ENCODE peak calls at places on chromosomes 1 and 21, in eight cellular contexts. W, G, P, C, U, X, N and E are unnamed samples.
A peak's percentile ranks its signal among the peaks of the same experiment; 100 is the strongest.

GRCh38 chr1:6523566-6523965 is 30.7 kb downstream of the NOL9 start:
- DNase-seq in W (no peak), G (no peak), P (peak; percentile 38), C (peak; percentile 36), U (no peak), X (no peak), N (no peak), E (peak; percentile 16)

GRCh38 chr1:227845519-227845918 is 30.0 kb downstream of the PRSS38 start:
- DNase-seq in W (no peak), G (no peak), P (no peak), C (no peak), U (no peak), X (no peak), N (no peak), E (no peak)

GRCh38 chr1:203915811-203916210 is 54.4 kb downstream of the SNRPE start:
- DNase-seq in W (no peak), G (no peak), P (no peak), C (peak; percentile 73), U (peak; percentile 77), X (peak; percentile 16), N (no peak), E (no peak)

GRCh38 chr1:85649591-85649990 is 58.6 kb downstream of the ZNHIT6 start:
- DNase-seq in W (no peak), G (no peak), P (no peak), C (no peak), U (no peak), X (no peak), N (no peak), E (no peak)

GRCh38 chr1:204417231-204417997 is 5.8 kb upstream of the PPP1R15B start:
- DNase-seq in W (peak; percentile 94), G (no peak), P (no peak), C (peak; percentile 98), U (peak; percentile 78), X (peak; percentile 87), N (no peak), E (peak; percentile 91)

GRCh38 chr1:41427022-41427942 is 57.2 kb downstream of the EDN2 start:
- DNase-seq in W (no peak), G (no peak), P (no peak), C (no peak), U (no peak), X (no peak), N (no peak), E (no peak)

GRCh38 chr1:32351859-32352745 is 10.2 kb downstream of the FAM229A start:
- DNase-seq in W (no peak), G (no peak), P (no peak), C (peak; percentile 41), U (no peak), X (no peak), N (no peak), E (no peak)

GRCh38 chr1:206895837-206896242 is 1.4 kb upstream of the IL24 start:
- DNase-seq in W (no peak), G (no peak), P (no peak), C (peak; percentile 22), U (no peak), X (no peak), N (no peak), E (no peak)

GRCh38 chr1:160460683-160461287 is 60.4 kb downstream of the VANGL2 start:
- DNase-seq in W (no peak), G (no peak), P (no peak), C (no peak), U (no peak), X (no peak), N (no peak), E (no peak)

GRCh38 chr1:12525311-12526181 is 92.5 kb downstream of the DHRS3 start:
- DNase-seq in W (no peak), G (peak; percentile 91), P (no peak), C (no peak), U (no peak), X (no peak), N (no peak), E (no peak)

GRCh38 chr21:26067836-26068401 is 102.7 kb downstream of the APP start:
- DNase-seq in W (peak; percentile 14), G (no peak), P (no peak), C (no peak), U (no peak), X (no peak), N (no peak), E (no peak)